ENCODE peak calls at places on chromosomes 7 and 10, in four cellular contexts. One of them, this sample, is unnamed.

GRCh38 chr10:97119058-97119832 is 66.5 kb downstream of the SLIT1 start:
- DNase-seq in fibroblast of lung: no peak
- DNase-seq in tibial artery: no peak
- DNase-seq in left ventricle myocardium inferior: no peak
- DNase-seq in this sample: no peak

GRCh38 chr7:27960415-27960814 is 220.2 kb downstream of the JAZF1 start:
- DNase-seq in left ventricle myocardium inferior: no peak
- DNase-seq in tibial artery: no peak
- DNase-seq in fibroblast of lung: no peak
- DNase-seq in this sample: no peak

GRCh38 chr10:113425596-113425995 is 127.3 kb upstream of the HABP2 start:
- DNase-seq in left ventricle myocardium inferior: no peak
- DNase-seq in tibial artery: no peak
- DNase-seq in fibroblast of lung: no peak
- DNase-seq in this sample: no peak

GRCh38 chr10:28580825-28581224 is 47.9 kb downstream of the WAC start:
- DNase-seq in left ventricle myocardium inferior: no peak
- DNase-seq in tibial artery: no peak
- DNase-seq in fibroblast of lung: no peak
- DNase-seq in this sample: no peak

GRCh38 chr10:105023223-105023622 is 382.1 kb downstream of the SORCS3 start:
- DNase-seq in fibroblast of lung: no peak
- DNase-seq in tibial artery: peak
- DNase-seq in left ventricle myocardium inferior: no peak
- DNase-seq in this sample: no peak

GRCh38 chr10:15472008-15472407 is 100.9 kb upstream of the FAM171A1 start:
- DNase-seq in left ventricle myocardium inferior: no peak
- DNase-seq in fibroblast of lung: no peak
- DNase-seq in tibial artery: no peak
- DNase-seq in this sample: no peak

GRCh38 chr7:112449353-112449752 is 907 bp upstream of the IFRD1 start:
- DNase-seq in tibial artery: no peak
- DNase-seq in fibroblast of lung: peak
- DNase-seq in left ventricle myocardium inferior: no peak
- DNase-seq in this sample: no peak

GRCh38 chr7:107544848-107545591 is 18.7 kb downstream of the COG5 start:
- DNase-seq in tibial artery: no peak
- DNase-seq in fibroblast of lung: no peak
- DNase-seq in left ventricle myocardium inferior: no peak
- DNase-seq in this sample: no peak

GRCh38 chr7:82506702-82507101 is 63.1 kb upstream of the CACNA2D1 start:
- DNase-seq in left ventricle myocardium inferior: no peak
- DNase-seq in fibroblast of lung: peak
- DNase-seq in tibial artery: peak
- DNase-seq in this sample: no peak

GRCh38 chr7:40923631-40924030 is 779.3 kb downstream of the INHBA start:
- DNase-seq in left ventricle myocardium inferior: no peak
- DNase-seq in fibroblast of lung: no peak
- DNase-seq in tibial artery: no peak
- DNase-seq in this sample: no peak

GRCh38 chr7:157674027-157674714 is 337.4 kb downstream of the DNAJB6 start:
- DNase-seq in left ventricle myocardium inferior: no peak
- DNase-seq in tibial artery: no peak
- DNase-seq in fibroblast of lung: no peak
- DNase-seq in this sample: peak

GRCh38 chr7:24227068-24227467 is 56.9 kb upstream of the NPY start:
- DNase-seq in left ventricle myocardium inferior: no peak
- DNase-seq in tibial artery: no peak
- DNase-seq in fibroblast of lung: no peak
- DNase-seq in this sample: no peak

GRCh38 chr7:152667900-152668440 is 8.0 kb downstream of the XRCC2 start:
- DNase-seq in fibroblast of lung: no peak
- DNase-seq in left ventricle myocardium inferior: no peak
- DNase-seq in tibial artery: no peak
- DNase-seq in this sample: no peak

GRCh38 chr10:71963756-71964668 is at the start of gene CHST3:
- DNase-seq in left ventricle myocardium inferior: peak
- DNase-seq in tibial artery: peak
- DNase-seq in fibroblast of lung: peak
- DNase-seq in this sample: peak

GRCh38 chr10:16741540-16741939 is 75.7 kb downstream of the RSU1 start:
- DNase-seq in fibroblast of lung: no peak
- DNase-seq in left ventricle myocardium inferior: no peak
- DNase-seq in tibial artery: no peak
- DNase-seq in this sample: no peak

GRCh38 chr7:1651031-1651446 is 19.0 kb upstream of the ELFN1 start:
- DNase-seq in fibroblast of lung: no peak
- DNase-seq in left ventricle myocardium inferior: no peak
- DNase-seq in tibial artery: no peak
- DNase-seq in this sample: no peak

GRCh38 chr7:135771961-135772638 is 23.5 kb upstream of the FAM180A start:
- DNase-seq in fibroblast of lung: peak
- DNase-seq in left ventricle myocardium inferior: no peak
- DNase-seq in tibial artery: no peak
- DNase-seq in this sample: no peak

GRCh38 chr7:50304158-50304910 is at the start of gene IKZF1:
- DNase-seq in left ventricle myocardium inferior: peak
- DNase-seq in tibial artery: peak
- DNase-seq in fibroblast of lung: no peak
- DNase-seq in this sample: peak

GRCh38 chr10:116689096-116689495 is 53.3 kb downstream of the HSPA12A start:
- DNase-seq in tibial artery: no peak
- DNase-seq in fibroblast of lung: no peak
- DNase-seq in left ventricle myocardium inferior: no peak
- DNase-seq in this sample: no peak

GRCh38 chr10:116691079-116691398 is 51.3 kb downstream of the HSPA12A start:
- DNase-seq in left ventricle myocardium inferior: no peak
- DNase-seq in tibial artery: no peak
- DNase-seq in fibroblast of lung: no peak
- DNase-seq in this sample: no peak

GRCh38 chr10:116691544-116692126 is 50.7 kb downstream of the HSPA12A start:
- DNase-seq in left ventricle myocardium inferior: peak
- DNase-seq in tibial artery: no peak
- DNase-seq in fibroblast of lung: peak
- DNase-seq in this sample: no peak

GRCh38 chr10:116689744-116690143 is 52.6 kb downstream of the HSPA12A start:
- DNase-seq in left ventricle myocardium inferior: no peak
- DNase-seq in fibroblast of lung: no peak
- DNase-seq in tibial artery: no peak
- DNase-seq in this sample: no peak

DNA sequence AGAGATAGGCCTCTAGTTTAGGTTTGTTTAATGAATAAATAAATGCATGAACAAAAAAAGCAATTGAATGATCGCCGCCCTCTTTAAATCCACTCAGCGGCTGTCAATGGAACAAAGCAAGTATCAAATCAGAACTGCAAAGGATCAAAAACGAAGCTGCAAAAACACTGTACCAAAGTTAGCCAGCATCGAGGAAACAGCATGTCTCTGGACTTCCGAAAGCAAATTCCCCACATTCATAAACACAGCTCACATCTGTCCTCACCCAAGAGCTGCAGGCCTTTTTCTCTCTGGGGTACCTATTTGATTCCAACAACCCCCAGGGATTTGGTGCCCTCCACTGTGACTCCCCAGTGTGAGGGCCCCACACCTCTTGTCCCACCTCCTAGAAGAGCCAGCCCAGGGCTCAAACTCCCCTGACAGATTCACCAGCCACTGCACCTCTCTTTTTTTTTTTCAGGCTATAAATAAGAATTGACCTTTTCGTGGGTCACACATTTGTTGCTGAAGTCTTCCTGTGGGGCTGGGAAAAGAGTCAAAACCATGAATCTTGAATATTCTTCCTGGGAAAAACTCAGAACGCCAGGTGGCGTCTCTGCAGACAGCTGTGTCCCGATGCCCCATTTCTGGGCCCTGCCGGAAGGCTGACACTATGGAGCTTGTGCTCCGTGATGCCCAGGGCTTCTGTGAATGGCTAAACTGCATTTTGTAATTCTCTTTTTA is 51.8 kb downstream of the HSPA12A start:
- DNase-seq in fibroblast of lung: peak
- DNase-seq in left ventricle myocardium inferior: no peak
- DNase-seq in tibial artery: no peak
- DNase-seq in this sample: no peak
- H3K4me3 ChIP-seq in fibroblast of lung: no peak
- H3K4me3 ChIP-seq in left ventricle myocardium inferior: peak
- H3K4me3 ChIP-seq in tibial artery: no peak
- H3K4me3 ChIP-seq in this sample: no peak

GRCh38 chr10:3126741-3127342 is 45.7 kb downstream of the PITRM1 start:
- DNase-seq in tibial artery: no peak
- DNase-seq in fibroblast of lung: peak
- DNase-seq in left ventricle myocardium inferior: peak
- DNase-seq in this sample: peak
- H3K27ac ChIP-seq in tibial artery: no peak
- H3K27ac ChIP-seq in fibroblast of lung: no peak
- H3K27ac ChIP-seq in left ventricle myocardium inferior: peak
- H3K27ac ChIP-seq in this sample: no peak

DNA sequence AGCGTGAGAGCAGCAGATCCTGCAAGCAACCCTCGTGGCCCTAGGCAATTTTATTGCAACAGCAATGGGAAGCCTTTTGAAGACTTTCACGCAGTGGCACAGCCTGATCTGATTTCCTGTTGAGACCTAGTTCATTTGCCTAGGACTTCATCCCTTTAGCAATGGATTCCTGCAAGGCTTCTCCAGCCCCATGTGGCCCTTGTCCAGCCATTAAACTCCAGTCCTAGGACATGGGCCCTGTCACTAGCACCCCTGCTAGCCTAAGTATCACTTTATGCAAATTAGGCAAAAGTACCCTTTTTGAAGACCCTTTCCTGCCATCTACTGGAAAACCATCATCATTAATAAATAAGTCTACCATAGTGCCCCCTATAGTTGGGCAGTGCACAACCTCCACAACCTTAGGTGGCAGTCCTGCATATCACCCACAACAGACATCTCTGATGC is 379.4 kb downstream of the GALNT17 start:
- DNase-seq in tibial artery: no peak
- DNase-seq in left ventricle myocardium inferior: no peak
- DNase-seq in fibroblast of lung: no peak
- DNase-seq in this sample: no peak
- TF ChIP-seq CTCF in tibial artery: no peak
- TF ChIP-seq CTCF in left ventricle myocardium inferior: no peak
- TF ChIP-seq CTCF in fibroblast of lung: no peak
- TF ChIP-seq CTCF in this sample: no peak

GRCh38 chr7:84914598-84914997 is 272.3 kb downstream of the SEMA3D start:
- DNase-seq in tibial artery: no peak
- DNase-seq in left ventricle myocardium inferior: no peak
- DNase-seq in fibroblast of lung: no peak
- DNase-seq in this sample: no peak

GRCh38 chr7:84912993-84913635 is 273.7 kb downstream of the SEMA3D start:
- DNase-seq in fibroblast of lung: peak
- DNase-seq in left ventricle myocardium inferior: no peak
- DNase-seq in tibial artery: no peak
- DNase-seq in this sample: no peak

GRCh38 chr7:84912537-84912936 is 274.3 kb downstream of the SEMA3D start:
- DNase-seq in tibial artery: no peak
- DNase-seq in fibroblast of lung: no peak
- DNase-seq in left ventricle myocardium inferior: no peak
- DNase-seq in this sample: no peak

GRCh38 chr7:84912018-84912417 is 274.8 kb downstream of the SEMA3D start:
- DNase-seq in left ventricle myocardium inferior: no peak
- DNase-seq in tibial artery: no peak
- DNase-seq in fibroblast of lung: no peak
- DNase-seq in this sample: no peak

GRCh38 chr7:84913731-84914130 is 273.1 kb downstream of the SEMA3D start:
- DNase-seq in left ventricle myocardium inferior: no peak
- DNase-seq in fibroblast of lung: peak
- DNase-seq in tibial artery: no peak
- DNase-seq in this sample: no peak
- H3K4me3 ChIP-seq in left ventricle myocardium inferior: no peak
- H3K4me3 ChIP-seq in fibroblast of lung: no peak
- H3K4me3 ChIP-seq in tibial artery: no peak
- H3K4me3 ChIP-seq in this sample: no peak

DNA sequence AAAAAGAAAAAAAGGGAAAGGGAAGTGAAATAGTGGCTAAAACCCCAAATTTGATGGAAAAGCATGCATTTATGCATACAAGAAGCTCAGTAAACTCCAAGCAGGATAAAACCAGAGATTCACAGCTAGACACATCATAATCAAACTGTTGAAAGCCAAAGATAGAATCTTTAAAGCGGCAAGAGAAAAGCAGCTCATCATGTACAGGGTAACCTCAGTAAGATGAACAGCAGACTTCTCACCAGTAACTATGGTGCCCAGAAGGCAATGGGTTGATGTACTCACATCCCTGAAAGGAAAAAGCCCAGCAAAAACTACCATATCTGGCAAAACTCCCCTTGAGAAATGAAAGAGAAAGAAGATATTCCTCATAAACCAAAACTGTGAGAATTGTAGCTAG is 60.4 kb downstream of the TPST1 start:
- DNase-seq in fibroblast of lung: peak
- DNase-seq in tibial artery: no peak
- DNase-seq in left ventricle myocardium inferior: no peak
- DNase-seq in this sample: no peak
- H3K27ac ChIP-seq in fibroblast of lung: no peak
- H3K27ac ChIP-seq in tibial artery: no peak
- H3K27ac ChIP-seq in left ventricle myocardium inferior: no peak
- H3K27ac ChIP-seq in this sample: no peak